ENCODE peak calls at places on chromosomes 7 and 10, in nine cellular contexts. One of them, this sample, is unnamed. For H3K4me1 and H3K9me3, the result is how much of the 10 kb centered on the place peaks cover.

GRCh38 chr7:106626376-106627293 is 34.3 kb downstream of the CCDC71L start:
- DNase-seq in hepatocyte: peak
- DNase-seq in ovary: no peak
- DNase-seq in suprapubic skin: no peak
- DNase-seq in psoas muscle: no peak
- DNase-seq in effector memory CD4-positive, alpha-beta T cell: no peak
- DNase-seq in heart right ventricle: no peak
- DNase-seq in ascending aorta: no peak
- DNase-seq in mammary epithelial cell: peak
- DNase-seq in this sample: no peak

GRCh38 chr7:157397751-157398691 is 61.2 kb downstream of the DNAJB6 start:
- DNase-seq in suprapubic skin: no peak
- DNase-seq in ovary: no peak
- DNase-seq in mammary epithelial cell: peak
- DNase-seq in psoas muscle: peak
- DNase-seq in hepatocyte: peak
- DNase-seq in heart right ventricle: no peak
- DNase-seq in effector memory CD4-positive, alpha-beta T cell: no peak
- DNase-seq in ascending aorta: no peak
- DNase-seq in this sample: peak

GRCh38 chr7:66413379-66414114 is 208.4 kb downstream of the TPST1 start:
- DNase-seq in suprapubic skin: peak
- DNase-seq in ovary: peak
- DNase-seq in heart right ventricle: peak
- DNase-seq in ascending aorta: peak
- DNase-seq in effector memory CD4-positive, alpha-beta T cell: peak
- DNase-seq in mammary epithelial cell: peak
- DNase-seq in hepatocyte: peak
- DNase-seq in psoas muscle: peak
- DNase-seq in this sample: no peak

GRCh38 chr7:87875151-87876039 is 765 bp downstream of the SLC25A40 start:
- DNase-seq in suprapubic skin: no peak
- DNase-seq in psoas muscle: no peak
- DNase-seq in heart right ventricle: no peak
- DNase-seq in effector memory CD4-positive, alpha-beta T cell: peak
- DNase-seq in mammary epithelial cell: peak
- DNase-seq in ovary: no peak
- DNase-seq in ascending aorta: no peak
- DNase-seq in hepatocyte: no peak
- DNase-seq in this sample: no peak

GRCh38 chr7:108413782-108414492 is 42.3 kb downstream of the NRCAM start:
- DNase-seq in ascending aorta: no peak
- DNase-seq in heart right ventricle: no peak
- DNase-seq in ovary: no peak
- DNase-seq in mammary epithelial cell: peak
- DNase-seq in effector memory CD4-positive, alpha-beta T cell: no peak
- DNase-seq in hepatocyte: no peak
- DNase-seq in psoas muscle: no peak
- DNase-seq in suprapubic skin: no peak
- DNase-seq in this sample: no peak

GRCh38 chr7:155938129-155938528 is 125.9 kb upstream of the SHH start:
- DNase-seq in ovary: no peak
- DNase-seq in psoas muscle: no peak
- DNase-seq in effector memory CD4-positive, alpha-beta T cell: no peak
- DNase-seq in mammary epithelial cell: no peak
- DNase-seq in suprapubic skin: no peak
- DNase-seq in hepatocyte: no peak
- DNase-seq in ascending aorta: no peak
- DNase-seq in heart right ventricle: no peak
- DNase-seq in this sample: no peak

GRCh38 chr7:81594767-81595166 is 175.1 kb downstream of the HGF start:
- DNase-seq in psoas muscle: no peak
- DNase-seq in ovary: no peak
- DNase-seq in effector memory CD4-positive, alpha-beta T cell: no peak
- DNase-seq in suprapubic skin: no peak
- DNase-seq in mammary epithelial cell: no peak
- DNase-seq in hepatocyte: no peak
- DNase-seq in ascending aorta: no peak
- DNase-seq in heart right ventricle: no peak
- DNase-seq in this sample: no peak

GRCh38 chr7:11833431-11833830 is 1.4 kb upstream of the THSD7A start:
- DNase-seq in effector memory CD4-positive, alpha-beta T cell: no peak
- DNase-seq in ascending aorta: no peak
- DNase-seq in psoas muscle: no peak
- DNase-seq in ovary: no peak
- DNase-seq in heart right ventricle: no peak
- DNase-seq in hepatocyte: no peak
- DNase-seq in mammary epithelial cell: no peak
- DNase-seq in suprapubic skin: no peak
- DNase-seq in this sample: peak

GRCh38 chr7:154832557-154833138 is 170.3 kb downstream of the PAXIP1 start:
- DNase-seq in heart right ventricle: no peak
- DNase-seq in mammary epithelial cell: no peak
- DNase-seq in psoas muscle: no peak
- DNase-seq in ascending aorta: no peak
- DNase-seq in effector memory CD4-positive, alpha-beta T cell: no peak
- DNase-seq in hepatocyte: peak
- DNase-seq in suprapubic skin: no peak
- DNase-seq in ovary: no peak
- DNase-seq in this sample: no peak

GRCh38 chr7:158783595-158783994 is 45.7 kb downstream of the ESYT2 start:
- DNase-seq in effector memory CD4-positive, alpha-beta T cell: no peak
- DNase-seq in ovary: peak
- DNase-seq in hepatocyte: no peak
- DNase-seq in ascending aorta: no peak
- DNase-seq in heart right ventricle: no peak
- DNase-seq in psoas muscle: no peak
- DNase-seq in mammary epithelial cell: peak
- DNase-seq in suprapubic skin: no peak
- DNase-seq in this sample: no peak

GRCh38 chr7:158779061-158779992 is 50.0 kb downstream of the ESYT2 start:
- DNase-seq in suprapubic skin: no peak
- DNase-seq in ascending aorta: no peak
- DNase-seq in hepatocyte: no peak
- DNase-seq in heart right ventricle: no peak
- DNase-seq in psoas muscle: no peak
- DNase-seq in effector memory CD4-positive, alpha-beta T cell: no peak
- DNase-seq in mammary epithelial cell: no peak
- DNase-seq in ovary: no peak
- DNase-seq in this sample: no peak

GRCh38 chr7:158781976-158782637 is 47.2 kb downstream of the ESYT2 start:
- DNase-seq in hepatocyte: no peak
- DNase-seq in heart right ventricle: no peak
- DNase-seq in psoas muscle: no peak
- DNase-seq in suprapubic skin: no peak
- DNase-seq in mammary epithelial cell: no peak
- DNase-seq in effector memory CD4-positive, alpha-beta T cell: no peak
- DNase-seq in ovary: no peak
- DNase-seq in ascending aorta: no peak
- DNase-seq in this sample: no peak

GRCh38 chr7:158782638-158783490 is 46.4 kb downstream of the ESYT2 start:
- DNase-seq in ascending aorta: peak
- DNase-seq in mammary epithelial cell: no peak
- DNase-seq in hepatocyte: peak
- DNase-seq in heart right ventricle: peak
- DNase-seq in effector memory CD4-positive, alpha-beta T cell: no peak
- DNase-seq in suprapubic skin: peak
- DNase-seq in ovary: peak
- DNase-seq in psoas muscle: peak
- DNase-seq in this sample: peak

GRCh38 chr7:158781217-158781975 is 47.9 kb downstream of the ESYT2 start:
- DNase-seq in ovary: no peak
- DNase-seq in heart right ventricle: no peak
- DNase-seq in ascending aorta: no peak
- DNase-seq in mammary epithelial cell: no peak
- DNase-seq in hepatocyte: no peak
- DNase-seq in effector memory CD4-positive, alpha-beta T cell: no peak
- DNase-seq in psoas muscle: no peak
- DNase-seq in suprapubic skin: no peak
- DNase-seq in this sample: no peak
- H3K4me3 ChIP-seq in ovary: no peak
- H3K4me3 ChIP-seq in heart right ventricle: no peak
- H3K4me3 ChIP-seq in ascending aorta: no peak
- H3K4me3 ChIP-seq in mammary epithelial cell: no peak
- H3K4me3 ChIP-seq in hepatocyte: no peak
- H3K4me3 ChIP-seq in effector memory CD4-positive, alpha-beta T cell: no peak
- H3K4me3 ChIP-seq in psoas muscle: no peak
- H3K4me3 ChIP-seq in suprapubic skin: no peak
- H3K4me3 ChIP-seq in this sample: no peak

DNA sequence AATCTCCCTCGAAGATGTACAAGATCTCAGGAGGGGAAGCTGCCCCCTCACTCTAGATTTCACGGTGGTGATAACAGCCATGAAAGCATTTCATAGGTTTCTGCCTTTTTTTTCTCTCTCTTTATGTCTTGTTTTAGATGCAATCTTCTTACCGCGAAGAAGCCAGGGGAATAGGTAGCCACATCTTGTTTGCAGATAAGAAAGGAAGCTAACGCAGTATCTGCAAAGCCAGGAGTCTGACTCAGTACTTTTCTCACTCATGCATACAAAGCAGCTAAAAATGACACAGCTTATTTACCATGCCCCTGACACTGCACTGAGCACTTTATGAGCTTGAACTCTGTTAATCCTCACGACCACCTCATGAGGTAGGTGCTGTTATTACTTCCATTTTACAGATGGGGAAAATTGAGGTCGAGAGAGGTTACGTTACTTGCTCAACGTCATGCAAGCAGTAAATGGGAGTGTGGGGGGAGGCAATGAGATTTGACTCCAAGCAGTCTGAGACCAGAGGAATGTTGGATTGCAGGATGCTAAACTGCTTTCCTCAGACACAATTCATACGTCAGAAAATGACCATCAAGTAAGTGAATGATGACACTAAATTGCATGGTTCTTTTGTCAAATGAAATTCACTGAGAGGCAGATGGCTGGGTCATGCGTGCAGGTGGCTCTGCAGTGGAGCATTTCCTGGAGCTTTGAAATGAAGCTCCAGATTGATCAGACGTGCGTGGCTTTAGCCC is 3.2 kb downstream of the MAP3K8 start:
- DNase-seq in ascending aorta: no peak
- DNase-seq in ovary: no peak
- DNase-seq in effector memory CD4-positive, alpha-beta T cell: peak
- DNase-seq in suprapubic skin: no peak
- DNase-seq in hepatocyte: no peak
- DNase-seq in mammary epithelial cell: no peak
- DNase-seq in heart right ventricle: no peak
- DNase-seq in psoas muscle: no peak
- DNase-seq in this sample: no peak
- H3K4me1 ChIP-seq in ascending aorta: under half
- H3K4me1 ChIP-seq in ovary: under half
- H3K4me1 ChIP-seq in effector memory CD4-positive, alpha-beta T cell: under half
- H3K4me1 ChIP-seq in suprapubic skin: half or more
- H3K4me1 ChIP-seq in hepatocyte: under half
- H3K4me1 ChIP-seq in mammary epithelial cell: under half
- H3K4me1 ChIP-seq in heart right ventricle: under half
- H3K4me1 ChIP-seq in psoas muscle: half or more
- H3K4me1 ChIP-seq in this sample: under half

DNA sequence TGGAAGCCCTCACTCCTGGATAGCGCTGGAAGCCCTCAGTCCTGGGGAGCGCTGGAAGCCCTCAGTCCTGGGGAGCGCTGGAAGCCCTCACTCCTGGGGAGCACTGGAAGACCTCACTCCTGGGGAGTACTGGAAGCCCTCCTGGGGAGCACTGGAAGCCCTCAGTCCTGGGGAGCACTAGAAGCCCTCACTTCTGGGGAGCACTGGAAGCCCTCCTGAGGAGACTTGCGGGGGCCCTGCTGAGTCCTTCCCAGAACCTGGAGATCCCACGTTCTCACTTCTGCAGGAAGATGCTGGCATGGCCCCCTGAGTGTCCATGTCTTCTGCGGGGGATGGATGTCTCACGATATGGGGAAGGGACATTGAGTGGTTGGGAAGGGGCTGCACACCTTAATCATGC is 267.1 kb downstream of the TCERG1L start:
- DNase-seq in heart right ventricle: no peak
- DNase-seq in mammary epithelial cell: no peak
- DNase-seq in suprapubic skin: no peak
- DNase-seq in ascending aorta: no peak
- DNase-seq in effector memory CD4-positive, alpha-beta T cell: no peak
- DNase-seq in hepatocyte: no peak
- DNase-seq in ovary: no peak
- DNase-seq in psoas muscle: no peak
- DNase-seq in this sample: no peak
- H3K9me3 ChIP-seq in heart right ventricle: under half
- H3K9me3 ChIP-seq in mammary epithelial cell: under half
- H3K9me3 ChIP-seq in suprapubic skin: under half
- H3K9me3 ChIP-seq in ascending aorta: under half
- H3K9me3 ChIP-seq in effector memory CD4-positive, alpha-beta T cell: under half
- H3K9me3 ChIP-seq in hepatocyte: under half
- H3K9me3 ChIP-seq in ovary: under half
- H3K9me3 ChIP-seq in psoas muscle: under half
- H3K9me3 ChIP-seq in this sample: under half

DNA sequence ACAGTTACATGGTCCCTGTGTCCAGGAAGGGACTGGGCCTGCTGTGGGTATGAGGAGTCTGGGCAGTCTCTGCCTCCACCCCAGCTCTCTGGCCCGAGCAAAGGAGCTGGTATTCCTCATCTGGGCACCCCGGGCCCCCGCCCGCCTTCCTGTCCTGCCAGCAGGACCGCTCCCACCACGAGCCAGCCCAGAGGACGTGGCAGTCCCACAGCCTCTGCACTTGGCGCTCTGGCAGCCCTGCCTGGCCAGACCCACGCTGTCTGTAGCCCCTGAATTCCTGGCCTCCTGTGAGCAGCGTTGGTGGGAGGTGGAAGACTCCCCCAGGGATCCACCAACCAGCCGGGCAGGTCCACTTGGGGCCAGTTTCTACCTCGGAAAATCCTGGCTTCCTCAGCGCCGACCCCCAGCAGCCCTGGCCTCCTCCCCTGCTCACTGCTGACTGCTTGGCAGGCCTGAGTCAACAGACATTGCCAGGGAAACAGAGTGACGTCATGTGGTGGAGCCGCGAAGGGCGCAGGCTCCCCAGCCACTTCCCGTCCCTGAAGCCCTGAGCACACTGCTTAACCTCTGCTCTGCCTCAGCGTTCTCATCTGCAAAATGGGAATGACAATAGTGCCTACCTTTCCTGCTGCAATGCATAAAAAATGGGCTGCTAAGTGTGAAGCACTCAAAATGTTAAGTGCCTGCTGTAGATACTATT is 21.6 kb upstream of the LIMK1 start:
- DNase-seq in mammary epithelial cell: peak
- DNase-seq in hepatocyte: peak
- DNase-seq in effector memory CD4-positive, alpha-beta T cell: peak
- DNase-seq in ascending aorta: peak
- DNase-seq in heart right ventricle: peak
- DNase-seq in psoas muscle: peak
- DNase-seq in suprapubic skin: peak
- DNase-seq in ovary: peak
- DNase-seq in this sample: peak
- H3K4me3 ChIP-seq in mammary epithelial cell: no peak
- H3K4me3 ChIP-seq in hepatocyte: no peak
- H3K4me3 ChIP-seq in effector memory CD4-positive, alpha-beta T cell: no peak
- H3K4me3 ChIP-seq in ascending aorta: no peak
- H3K4me3 ChIP-seq in heart right ventricle: peak
- H3K4me3 ChIP-seq in psoas muscle: peak
- H3K4me3 ChIP-seq in suprapubic skin: peak
- H3K4me3 ChIP-seq in ovary: no peak
- H3K4me3 ChIP-seq in this sample: no peak

GRCh38 chr10:75408911-75409885 is 7.6 kb upstream of the ZNF503 start:
- DNase-seq in heart right ventricle: peak
- DNase-seq in ovary: peak
- DNase-seq in mammary epithelial cell: peak
- DNase-seq in suprapubic skin: peak
- DNase-seq in psoas muscle: peak
- DNase-seq in ascending aorta: no peak
- DNase-seq in effector memory CD4-positive, alpha-beta T cell: no peak
- DNase-seq in hepatocyte: peak
- DNase-seq in this sample: peak
- H3K4me1 ChIP-seq in heart right ventricle: under half
- H3K4me1 ChIP-seq in ovary: under half
- H3K4me1 ChIP-seq in mammary epithelial cell: under half
- H3K4me1 ChIP-seq in suprapubic skin: under half
- H3K4me1 ChIP-seq in psoas muscle: under half
- H3K4me1 ChIP-seq in ascending aorta: under half
- H3K4me1 ChIP-seq in effector memory CD4-positive, alpha-beta T cell: under half
- H3K4me1 ChIP-seq in hepatocyte: under half
- H3K4me1 ChIP-seq in this sample: under half